ENCODE peak calls at places on chromosomes 3 and 15, in five cellular contexts. G is HCT116; A is SK-N-SH; R is ovary; S is CD4-positive, CD25-positive, alpha-beta regulatory T cell. Y is an unnamed sample. For H3K4me1, the result is how much of the 10 kb centered on the place peaks cover.

GRCh38 chr3:179421500-179421899 is 29.8 kb downstream of the GNB4 start:
- DNase-seq in A (peak), S (no peak), G (no peak), R (no peak), Y (peak)

GRCh38 chr15:84023636-84024035 is 211.9 kb upstream of the GOLGA6L4 start:
- DNase-seq in R (peak), G (peak), A (peak), S (no peak), Y (peak)

GRCh38 chr3:541328-541727 is 344.8 kb downstream of the CHL1 start:
- DNase-seq in G (no peak), R (no peak), A (no peak), S (no peak), Y (peak)

GRCh38 chr3:30073622-30074021 is 532.8 kb upstream of the TGFBR2 start:
- DNase-seq in S (no peak), A (peak), G (peak), R (no peak), Y (peak)

GRCh38 chr3:151169700-151170224 is 33.3 kb downstream of the GPR171 start:
- DNase-seq in G (no peak), A (no peak), R (no peak), S (no peak), Y (no peak)

GRCh38 chr15:43346305-43346704 is 15.9 kb upstream of the LCMT2 start:
- DNase-seq in S (no peak), A (no peak), R (no peak), G (no peak), Y (no peak)

GRCh38 chr3:170180107-170180951 is 1.2 kb downstream of the PHC3 start:
- DNase-seq in A (no peak), R (no peak), G (no peak), S (peak), Y (peak)

GRCh38 chr15:99087405-99087943 is 17.4 kb upstream of the SYNM start:
- DNase-seq in R (no peak), S (no peak), A (no peak), G (no peak), Y (no peak)

GRCh38 chr15:51869074-51869425 is 39.6 kb downstream of the TMOD3 start:
- DNase-seq in S (no peak), A (peak), G (peak), R (no peak), Y (peak)

GRCh38 chr15:33126559-33127290 is 67.8 kb downstream of the FMN1 start:
- DNase-seq in R (no peak), S (peak), A (peak), G (peak), Y (peak)

GRCh38 chr3:48847053-48847585 is 555 bp downstream of the PRKAR2A start:
- DNase-seq in A (peak), R (peak), G (peak), S (peak), Y (peak)

GRCh38 chr15:31352283-31352880 is 25.7 kb downstream of the KLF13 start:
- DNase-seq in R (no peak), G (no peak), S (no peak), A (peak), Y (peak)

GRCh38 chr3:192916455-192917257 is 1.0 kb downstream of the MB21D2 start:
- DNase-seq in R (peak), G (no peak), A (peak), S (no peak), Y (peak)

GRCh38 chr15:92430067-92430435 is 36.4 kb downstream of the ST8SIA2 start:
- DNase-seq in S (no peak), G (no peak), R (no peak), A (peak), Y (no peak)

GRCh38 chr3:184336484-184337230 is 743 bp upstream of the FAM131A start:
- DNase-seq in S (no peak), A (peak), G (no peak), R (no peak), Y (peak)
- H3K4me1 ChIP-seq in S (under half), A (half or more), G (half or more), R (under half), Y (under half)

GRCh38 chr3:37198996-37199395 is 24.6 kb upstream of the LRRFIP2 start:
- DNase-seq in S (no peak), A (no peak), R (no peak), G (no peak), Y (no peak)
- H3K27ac ChIP-seq in S (no peak), A (no peak), R (no peak), G (no peak), Y (no peak)

GRCh38 chr3:188239035-188239434 is 85.1 kb downstream of the LPP start:
- DNase-seq in G (no peak), R (no peak), A (no peak), S (no peak), Y (no peak)

GRCh38 chr3:188234172-188234571 is 80.2 kb downstream of the LPP start:
- DNase-seq in A (no peak), G (no peak), R (no peak), S (no peak), Y (no peak)

GRCh38 chr3:188233320-188233719 is 79.4 kb downstream of the LPP start:
- DNase-seq in G (no peak), S (no peak), A (no peak), R (no peak), Y (no peak)

GRCh38 chr3:188239577-188239976 is 85.6 kb downstream of the LPP start:
- DNase-seq in R (no peak), G (no peak), A (no peak), S (no peak), Y (no peak)

DNA sequence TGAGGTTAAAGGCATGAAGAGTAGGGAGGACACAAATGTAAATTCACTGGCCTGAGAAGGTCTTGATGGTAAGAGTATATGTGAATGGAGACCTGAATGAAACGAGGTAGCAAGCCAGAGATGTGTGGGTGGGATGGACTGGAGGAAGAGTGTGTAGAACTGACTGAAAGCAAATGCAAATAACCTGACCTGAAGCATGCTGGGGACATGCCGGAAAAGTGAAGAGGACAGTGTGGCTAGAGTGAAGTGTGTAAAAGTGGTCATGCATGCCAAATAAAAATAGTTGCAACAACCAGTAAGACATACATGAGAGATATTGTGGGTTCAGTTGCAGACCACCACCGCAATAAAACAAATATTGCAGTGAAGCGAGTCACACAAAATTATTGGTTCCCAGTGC is 82.3 kb downstream of the LPP start:
- DNase-seq in A (no peak), R (no peak), G (no peak), S (no peak), Y (no peak)
- H3K4me1 ChIP-seq in A (under half), R (under half), G (under half), S (under half), Y (under half)

GRCh38 chr15:96888764-96889163 is 558.3 kb downstream of the NR2F2 start:
- DNase-seq in S (no peak), R (no peak), G (no peak), A (no peak), Y (no peak)
- H3K27ac ChIP-seq in S (no peak), R (no peak), G (no peak), A (no peak), Y (no peak)

DNA sequence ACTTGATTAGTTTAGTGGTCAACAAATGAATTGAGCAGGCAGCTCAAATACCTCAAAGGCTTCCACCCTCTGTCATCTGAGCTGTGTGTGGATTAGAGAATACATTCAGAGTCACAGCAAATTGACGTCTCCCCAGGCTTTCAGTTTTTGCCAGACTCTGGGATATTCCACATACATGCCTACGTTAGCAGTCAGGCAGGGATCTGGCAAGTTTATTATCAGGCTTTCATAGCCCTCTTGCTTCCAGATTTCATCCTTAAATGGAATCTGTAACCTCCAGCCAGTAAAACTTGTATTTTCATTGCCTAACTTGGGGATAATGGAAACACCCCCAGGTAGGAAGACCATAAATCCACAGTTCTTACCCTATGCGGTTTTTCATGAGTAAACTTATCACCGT is 115.9 kb downstream of the RASA2 start:
- DNase-seq in S (no peak), A (no peak), G (no peak), R (no peak), Y (no peak)
- H3K4me1 ChIP-seq in S (under half), A (under half), G (under half), R (under half), Y (under half)

GRCh38 chr3:52246728-52247454 is 1.3 kb downstream of the PPM1M start:
- DNase-seq in A (no peak), S (no peak), R (no peak), G (no peak), Y (no peak)

GRCh38 chr3:52247455-52248164 is 2.1 kb downstream of the PPM1M start:
- DNase-seq in G (no peak), S (no peak), R (no peak), A (no peak), Y (no peak)

GRCh38 chr3:52249683-52250082 is 4.1 kb downstream of the PPM1M start:
- DNase-seq in A (no peak), G (no peak), S (no peak), R (no peak), Y (no peak)

GRCh38 chr3:52248816-52249547 is 3.4 kb downstream of the PPM1M start:
- DNase-seq in G (no peak), R (no peak), A (no peak), S (no peak), Y (no peak)

DNA sequence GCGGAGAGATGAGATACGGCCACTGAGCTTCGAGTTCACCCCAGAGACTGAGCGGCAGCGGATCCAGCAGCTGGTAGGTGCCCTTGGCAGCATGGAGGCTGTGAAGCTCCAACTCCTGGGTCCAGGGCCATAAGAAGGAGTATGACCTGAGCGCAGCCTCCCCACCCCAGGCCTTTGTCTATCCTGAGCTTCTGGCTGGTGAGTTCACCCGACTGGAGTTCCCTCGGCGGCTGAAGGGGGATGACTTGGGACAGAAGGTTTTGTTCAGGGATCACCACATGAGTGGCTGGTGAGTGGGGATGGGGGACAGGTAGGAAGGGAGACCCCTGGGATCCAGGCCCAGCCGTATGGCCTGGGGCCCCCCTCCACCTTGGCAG is 2.6 kb downstream of the PPM1M start:
- DNase-seq in A (no peak), R (no peak), G (no peak), S (no peak), Y (no peak)
- H3K27ac ChIP-seq in A (no peak), R (no peak), G (no peak), S (no peak), Y (no peak)

GRCh38 chr3:123694377-123695147 is 109.7 kb upstream of the HACD2 start:
- DNase-seq in G (no peak), R (no peak), A (no peak), S (no peak), Y (no peak)

GRCh38 chr3:123695731-123696640 is 111.1 kb upstream of the HACD2 start:
- DNase-seq in S (no peak), A (no peak), R (no peak), G (no peak), Y (peak)

GRCh38 chr3:123695152-123695551 is 110.3 kb upstream of the HACD2 start:
- DNase-seq in R (no peak), A (no peak), S (no peak), G (no peak), Y (no peak)

GRCh38 chr3:123698813-123699212 is 114.0 kb upstream of the HACD2 start:
- DNase-seq in S (no peak), A (no peak), G (no peak), R (peak), Y (no peak)

GRCh38 chr3:123696796-123697195 is 111.9 kb upstream of the HACD2 start:
- DNase-seq in A (no peak), R (no peak), G (no peak), S (no peak), Y (peak)
- H3K4me1 ChIP-seq in A (under half), R (under half), G (under half), S (under half), Y (under half)

DNA sequence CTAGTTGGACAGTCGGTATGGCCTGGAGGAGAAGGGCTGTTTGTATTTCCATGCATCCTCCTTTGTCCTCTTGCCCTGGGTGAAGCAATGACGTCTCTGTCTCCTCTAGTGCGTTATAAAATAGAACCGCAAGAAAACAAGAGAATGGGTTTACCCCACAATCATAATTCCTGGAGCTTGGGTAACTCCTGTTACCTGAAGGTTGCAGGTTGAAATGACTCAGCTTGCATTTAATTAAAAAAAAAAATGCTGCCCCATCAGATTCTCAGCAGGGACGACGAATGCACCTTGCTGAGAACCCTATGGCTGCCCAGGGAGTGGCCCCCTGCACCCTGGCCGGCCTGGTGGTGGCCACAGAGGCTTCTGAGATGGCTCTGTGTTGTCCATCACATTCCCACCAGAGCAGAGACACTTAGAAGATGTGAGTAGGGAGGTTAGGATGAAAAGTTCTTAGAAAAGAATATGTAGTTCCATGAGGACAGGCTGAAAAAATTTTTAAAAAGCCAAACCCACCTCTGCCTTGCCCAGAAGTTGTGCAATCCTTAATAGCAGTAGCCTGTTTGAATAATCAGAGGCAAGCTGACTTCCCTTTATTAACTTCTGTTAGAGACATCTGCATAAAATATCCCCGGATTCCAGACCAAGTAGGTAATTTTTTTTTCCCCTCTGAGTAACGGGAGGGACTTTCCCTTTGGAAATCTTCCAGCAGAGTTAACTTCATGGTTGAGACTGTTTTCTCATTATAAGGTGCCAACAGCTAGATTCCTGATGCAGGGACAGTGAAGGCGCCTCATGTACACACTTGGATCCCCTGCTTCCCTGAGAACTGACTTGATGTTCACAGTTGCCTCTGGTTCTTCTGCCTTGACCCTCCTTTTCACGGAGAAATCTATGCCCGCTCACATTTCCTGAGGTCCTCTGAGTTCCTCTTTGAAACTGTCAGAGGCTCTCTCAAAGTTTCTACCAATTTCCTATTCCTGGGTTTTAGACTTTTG is 227.9 kb upstream of the BHLHE40 start:
- DNase-seq in A (no peak), R (no peak), S (no peak), G (no peak), Y (peak)
- H3K27ac ChIP-seq in A (peak), R (peak), S (no peak), G (no peak), Y (no peak)

DNA sequence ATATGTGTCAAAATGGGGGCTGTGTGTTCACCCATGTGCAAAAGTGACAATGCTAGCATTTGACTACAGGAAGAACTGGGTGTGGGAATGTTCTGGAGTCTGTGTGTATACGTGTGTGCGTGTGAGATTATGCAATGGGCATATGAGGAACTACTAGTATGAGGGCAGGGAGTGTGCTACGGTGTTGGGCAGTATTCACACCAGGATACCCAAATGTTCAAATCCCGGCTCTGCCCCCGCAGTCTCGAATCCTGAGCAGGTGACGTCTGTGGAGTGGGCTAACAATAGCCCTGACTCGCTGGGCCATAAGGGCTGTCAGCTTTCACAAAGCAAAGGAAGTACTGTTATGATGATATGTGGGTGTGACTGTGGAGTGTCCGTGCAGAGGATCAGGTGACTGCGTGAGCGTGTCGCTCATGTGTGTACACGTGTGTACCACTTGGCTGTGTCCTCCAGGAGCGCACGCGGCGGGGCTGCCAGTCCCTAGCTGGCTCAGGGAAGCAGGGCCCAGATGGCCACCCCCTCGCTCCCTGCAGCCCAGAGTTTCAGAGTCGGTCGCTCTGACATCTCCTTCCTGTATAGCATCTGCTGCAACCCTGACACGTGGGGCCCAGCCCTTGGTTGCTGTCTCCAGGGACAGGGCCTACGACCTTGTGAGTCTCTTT is 27.2 kb downstream of the IQSEC1 start:
- DNase-seq in G (no peak), A (no peak), S (peak), R (no peak), Y (no peak)
- H3K4me1 ChIP-seq in G (under half), A (under half), S (under half), R (under half), Y (under half)

GRCh38 chr3:71247221-71247947 is 336.1 kb downstream of the FOXP1 start:
- DNase-seq in R (no peak), A (peak), G (no peak), S (no peak), Y (peak)
- H3K27ac ChIP-seq in R (no peak), A (peak), G (no peak), S (no peak), Y (peak)